ENCODE peak calls at places on chromosomes 2 and 18, in six cellular contexts. A is upper lobe of right lung; I is activated CD4-positive, alpha-beta T cell treated with anti-CD3 and anti-CD28 coated beads for 36 hours; Q is stimulated activated naive B cell treated with anti-CD40 and anti-IgM and Interleukin-4, amounts not matched to agents 10 μg/mL and 1 μg/mL and 100 μg/mL, for 72 hours; J is heart right ventricle; O is left cardiac atrium. M is an unnamed sample.

GRCh38 chr2:1683297-1683696 is 61.0 kb downstream of the PXDN start:
- ATAC-seq in A (no peak), I (no peak), Q (no peak), J (no peak), O (no peak), M (no peak)

GRCh38 chr18:21896732-21897336 is 156.2 kb downstream of the MIB1 start:
- ATAC-seq in A (peak; percentile 73), I (no peak), Q (no peak), J (peak; percentile 62), O (peak; percentile 88), M (peak; percentile 8)

GRCh38 chr18:62784966-62785413 is 69.6 kb downstream of the PHLPP1 start:
- ATAC-seq in A (no peak), I (peak; percentile 42), Q (peak; percentile 61), J (peak; percentile 70), O (peak; percentile 49), M (no peak)

GRCh38 chr2:174748948-174749347 is 15.3 kb downstream of the CHRNA1 start:
- ATAC-seq in A (peak; percentile 93), I (peak; percentile 33), Q (peak; percentile 23), J (peak; percentile 48), O (peak; percentile 75), M (no peak)

GRCh38 chr18:48939368-48940097 is 11.2 kb downstream of the SMAD7 start:
- ATAC-seq in A (peak; percentile 44), I (no peak), Q (no peak), J (peak; percentile 56), O (peak; percentile 48), M (no peak)

GRCh38 chr2:203722411-203722810 is 16.0 kb downstream of the CD28 start:
- ATAC-seq in A (no peak), I (peak; percentile 25), Q (no peak), J (no peak), O (no peak), M (no peak)

GRCh38 chr2:39851691-39852110 is 72.6 kb upstream of the THUMPD2 start:
- ATAC-seq in A (peak; percentile 41), I (no peak), Q (peak; percentile 94), J (peak; percentile 26), O (peak; percentile 36), M (peak; percentile 88)

GRCh38 chr2:12320027-12320734 is 396.6 kb upstream of the TRIB2 start:
- ATAC-seq in A (no peak), I (no peak), Q (peak; percentile 92), J (no peak), O (no peak), M (peak; percentile 67)

GRCh38 chr2:119841550-119841949 is 81.8 kb downstream of the PTPN4 start:
- ATAC-seq in A (no peak), I (no peak), Q (no peak), J (no peak), O (no peak), M (no peak)

GRCh38 chr2:182068811-182069210 is 83.2 kb downstream of the PPP1R1C start:
- ATAC-seq in A (no peak), I (no peak), Q (no peak), J (no peak), O (no peak), M (no peak)

GRCh38 chr2:224260605-224261004 is 141.3 kb downstream of the FAM124B start:
- ATAC-seq in A (no peak), I (peak; percentile 30), Q (no peak), J (peak; percentile 33), O (peak; percentile 52), M (no peak)

GRCh38 chr2:11387831-11388230 is 43.4 kb upstream of the ROCK2 start:
- ATAC-seq in A (peak; percentile 19), I (no peak), Q (no peak), J (no peak), O (no peak), M (no peak)

GRCh38 chr2:230924092-230924469 is 961 bp downstream of the GPR55 start:
- ATAC-seq in A (no peak), I (peak; percentile 2), Q (no peak), J (no peak), O (no peak), M (no peak)

GRCh38 chr18:27042177-27042576 is 142.9 kb downstream of the CHST9 start:
- ATAC-seq in A (no peak), I (no peak), Q (no peak), J (no peak), O (no peak), M (no peak)

GRCh38 chr2:7905756-7906155 is 776.1 kb upstream of the ID2 start:
- ATAC-seq in A (no peak), I (no peak), Q (no peak), J (no peak), O (no peak), M (no peak)

GRCh38 chr2:10879624-10880585 is 31.8 kb upstream of the KCNF1 start:
- ATAC-seq in A (no peak), I (no peak), Q (peak; percentile 31), J (no peak), O (no peak), M (peak; percentile 17)

GRCh38 chr2:108965540-108966299 is 23.3 kb downstream of the EDAR start:
- ATAC-seq in A (no peak), I (peak; percentile 69), Q (no peak), J (no peak), O (no peak), M (no peak)

GRCh38 chr18:62425465-62426190 is 97.2 kb upstream of the ZCCHC2 start:
- ATAC-seq in A (peak; percentile 98), I (peak; percentile 50), Q (peak; percentile 63), J (peak; percentile 95), O (peak; percentile 93), M (peak; percentile 54)

GRCh38 chr2:227360351-227360750 is 18.8 kb downstream of the TM4SF20 start:
- ATAC-seq in A (no peak), I (no peak), Q (no peak), J (no peak), O (no peak), M (no peak)

GRCh38 chr2:113755690-113756063 is 765 bp downstream of the SLC35F5 start:
- ATAC-seq in A (no peak), I (no peak), Q (no peak), J (peak; percentile 5), O (peak; percentile 3), M (no peak)

GRCh38 chr18:46630991-46631390 is 26.0 kb downstream of the LOXHD1 start:
- ATAC-seq in A (no peak), I (no peak), Q (no peak), J (no peak), O (no peak), M (no peak)

GRCh38 chr2:174796319-174796771 is 32.1 kb upstream of the CHRNA1 start:
- ATAC-seq in A (no peak), I (peak; percentile 58), Q (no peak), J (no peak), O (no peak), M (no peak)

GRCh38 chr18:65459741-65460140 is 291.1 kb upstream of the CDH7 start:
- ATAC-seq in A (no peak), I (no peak), Q (no peak), J (no peak), O (no peak), M (no peak)

GRCh38 chr2:148674063-148675020 is 29.8 kb downstream of the EPC2 start:
- ATAC-seq in A (peak; percentile 67), I (peak; percentile 75), Q (peak; percentile 43), J (no peak), O (no peak), M (peak; percentile 41)

GRCh38 chr2:192072778-192073177 is 122.0 kb downstream of the TMEFF2 start:
- ATAC-seq in A (peak; percentile 23), I (no peak), Q (no peak), J (no peak), O (peak; percentile 49), M (no peak)

GRCh38 chr2:128775401-128776285 is 457.0 kb upstream of the HS6ST1 start:
- ATAC-seq in A (no peak), I (no peak), Q (no peak), J (no peak), O (no peak), M (no peak)

GRCh38 chr2:63772061-63772460 is 69.6 kb upstream of the UGP2 start:
- ATAC-seq in A (no peak), I (no peak), Q (no peak), J (no peak), O (no peak), M (no peak)

GRCh38 chr18:48023334-48024008 is 93.0 kb upstream of the SMAD2 start:
- ATAC-seq in A (peak; percentile 11), I (no peak), Q (no peak), J (peak; percentile 71), O (peak; percentile 52), M (no peak)

GRCh38 chr18:5058768-5059539 is 138.1 kb downstream of the AKAIN1 start:
- ATAC-seq in A (peak; percentile 52), I (peak; percentile 86), Q (peak; percentile 72), J (peak; percentile 83), O (peak; percentile 68), M (peak; percentile 64)

GRCh38 chr2:38076710-38077430 is 919 bp upstream of the CYP1B1 start:
- ATAC-seq in A (peak; percentile 86), I (peak; percentile 75), Q (peak; percentile 78), J (peak; percentile 70), O (peak; percentile 78), M (peak; percentile 89)

GRCh38 chr2:218357194-218358177 is 829 bp downstream of the CATIP start:
- ATAC-seq in A (no peak), I (no peak), Q (no peak), J (peak; percentile 19), O (no peak), M (no peak)

GRCh38 chr2:181106789-181107418 is 126.5 kb downstream of the UBE2E3 start:
- ATAC-seq in A (peak; percentile 52), I (peak; percentile 92), Q (peak; percentile 99), J (no peak), O (peak; percentile 18), M (peak; percentile 96)

GRCh38 chr2:190578158-190579057 is 43.9 kb upstream of the NEMP2 start:
- ATAC-seq in A (peak; percentile 59), I (peak; percentile 26), Q (peak; percentile 28), J (peak; percentile 83), O (peak; percentile 80), M (peak; percentile 48)

GRCh38 chr18:62883937-62884735 is 168.8 kb downstream of the PHLPP1 start:
- ATAC-seq in A (no peak), I (no peak), Q (no peak), J (no peak), O (no peak), M (no peak)

GRCh38 chr2:233460726-233461431 is 105.7 kb downstream of the USP40 start:
- ATAC-seq in A (no peak), I (no peak), Q (no peak), J (peak; percentile 72), O (no peak), M (no peak)

GRCh38 chr2:215773728-215774127 is 239.6 kb downstream of the MREG start:
- ATAC-seq in A (peak; percentile 94), I (no peak), Q (no peak), J (no peak), O (peak; percentile 77), M (no peak)

GRCh38 chr18:48742304-48742703 is 203.5 kb downstream of the CTIF start:
- ATAC-seq in A (no peak), I (no peak), Q (no peak), J (peak; percentile 43), O (peak; percentile 42), M (no peak)

GRCh38 chr2:125405816-125406215 is 1250.1 kb upstream of the GYPC start:
- ATAC-seq in A (no peak), I (no peak), Q (no peak), J (no peak), O (peak; percentile 91), M (no peak)